ENCODE peak calls at places on chromosome 22, in nine cellular contexts. B is progenitor cell of endocrine pancreas, I is A549, C is nephron progenitor cell, S is MM.1S, Q is astrocyte of the spinal cord, W is OCI-LY7, G is osteocyte, D is astrocyte of the cerebellum. A is an unnamed sample.

GRCh38 chr22:39941661-39942060 is 18.5 kb upstream of the TMA7B start:
- DNase-seq in B (no peak), I (no peak), C (no peak), S (no peak), Q (no peak), W (no peak), G (no peak), D (no peak), A (no peak)

GRCh38 chr22:24500251-24500820 is 5.2 kb downstream of the UPB1 start:
- DNase-seq in B (no peak), I (no peak), C (no peak), S (no peak), Q (no peak), W (no peak), G (no peak), D (no peak), A (no peak)

GRCh38 chr22:36136475-36136874 is 24.1 kb downstream of the APOL3 start:
- DNase-seq in B (no peak), I (no peak), C (no peak), S (no peak), Q (peak), W (no peak), G (no peak), D (no peak), A (no peak)

GRCh38 chr22:29306830-29307657 is 594 bp downstream of the GAS2L1 start:
- DNase-seq in B (peak), I (peak), C (peak), S (peak), Q (peak), W (no peak), G (peak), D (no peak), A (no peak)

GRCh38 chr22:24954114-24954463 is 1.6 kb downstream of the KIAA1671 start:
- DNase-seq in B (no peak), I (no peak), C (no peak), S (no peak), Q (no peak), W (no peak), G (no peak), D (no peak), A (no peak)

GRCh38 chr22:48737461-48738203 is 1090.0 kb downstream of the BRD1 start:
- DNase-seq in B (no peak), I (no peak), C (no peak), S (no peak), Q (no peak), W (no peak), G (no peak), D (no peak), A (no peak)

GRCh38 chr22:35465109-35465701 is 65.3 kb downstream of the MCM5 start:
- DNase-seq in B (no peak), I (no peak), C (no peak), S (no peak), Q (no peak), W (no peak), G (no peak), D (no peak), A (no peak)

GRCh38 chr22:50456466-50457234 is 18.2 kb downstream of the SBF1 start:
- DNase-seq in B (no peak), I (no peak), C (no peak), S (no peak), Q (no peak), W (no peak), G (no peak), D (no peak), A (no peak)

GRCh38 chr22:22700631-22701030 is 56.2 kb downstream of the GGTLC2 start:
- DNase-seq in B (no peak), I (no peak), C (no peak), S (no peak), Q (no peak), W (no peak), G (no peak), D (no peak), A (no peak)

GRCh38 chr22:22945195-22945594 is 57.6 kb downstream of the IGLL5 start:
- DNase-seq in B (no peak), I (no peak), C (no peak), S (no peak), Q (no peak), W (no peak), G (no peak), D (no peak), A (no peak)

GRCh38 chr22:21685164-21685513 is 19.3 kb downstream of the PPIL2 start:
- DNase-seq in B (no peak), I (no peak), C (no peak), S (no peak), Q (no peak), W (no peak), G (no peak), D (no peak), A (no peak)

GRCh38 chr22:40749006-40749405 is 69.7 kb downstream of the MCHR1 start:
- DNase-seq in B (no peak), I (no peak), C (peak), S (no peak), Q (no peak), W (no peak), G (no peak), D (no peak), A (no peak)

GRCh38 chr22:47308886-47309285 is 546.4 kb downstream of the TBC1D22A start:
- DNase-seq in B (no peak), I (no peak), C (no peak), S (no peak), Q (no peak), W (no peak), G (peak), D (no peak), A (no peak)

GRCh38 chr22:44133901-44134511 is 46.7 kb upstream of the PARVG start:
- DNase-seq in B (no peak), I (no peak), C (no peak), S (no peak), Q (peak), W (no peak), G (no peak), D (peak), A (no peak)

GRCh38 chr22:17217179-17217578 is 2.1 kb downstream of the ADA2 start:
- DNase-seq in B (no peak), I (no peak), C (no peak), S (peak), Q (no peak), W (peak), G (no peak), D (no peak), A (no peak)

GRCh38 chr22:17218341-17218740 is 894 bp downstream of the ADA2 start:
- DNase-seq in B (no peak), I (no peak), C (no peak), S (no peak), Q (no peak), W (no peak), G (no peak), D (no peak), A (no peak)

GRCh38 chr22:17214416-17215043 is 4.7 kb downstream of the ADA2 start:
- DNase-seq in B (no peak), I (no peak), C (no peak), S (no peak), Q (no peak), W (no peak), G (no peak), D (no peak), A (no peak)

DNA sequence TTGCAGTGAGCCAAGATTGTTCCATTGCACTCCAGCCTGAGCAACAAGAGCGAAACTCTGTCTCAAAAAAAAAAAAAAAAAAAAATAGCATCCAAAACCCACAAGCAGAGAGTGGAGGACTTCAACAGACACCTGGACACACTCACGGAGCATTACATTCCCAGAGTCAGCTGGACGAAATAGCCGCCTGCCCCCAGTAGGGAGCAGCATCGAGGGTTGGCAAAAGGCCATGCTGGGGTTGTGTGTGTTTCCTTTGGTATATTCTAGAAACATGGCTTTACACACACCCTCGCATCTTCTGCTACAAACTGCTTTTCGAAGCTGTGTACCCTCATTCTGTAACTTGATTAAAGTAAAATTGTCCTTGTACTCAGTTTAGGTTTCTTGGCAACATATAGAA is 5.3 kb downstream of the ADA2 start:
- DNase-seq in B (no peak), I (no peak), C (peak), S (peak), Q (peak), W (peak), G (no peak), D (no peak), A (no peak)
- TF ChIP-seq CTCF in B (peak), I (no peak), C (peak), S (peak), Q (peak), W (peak), G (peak), D (peak), A (no peak)

GRCh38 chr22:27029584-27030130 is 372.3 kb downstream of the MIAT start:
- DNase-seq in B (no peak), I (no peak), C (no peak), S (no peak), Q (no peak), W (no peak), G (no peak), D (no peak), A (no peak)
- TF ChIP-seq CTCF in B (no peak), I (no peak), C (no peak), S (no peak), Q (no peak), W (no peak), G (no peak), D (no peak), A (no peak)

GRCh38 chr22:38494939-38495338 is 11.2 kb downstream of the DDX17 start:
- DNase-seq in B (no peak), I (no peak), C (no peak), S (no peak), Q (no peak), W (no peak), G (no peak), D (no peak), A (no peak)
- TF ChIP-seq CTCF in B (no peak), I (no peak), C (no peak), S (no peak), Q (peak), W (no peak), G (no peak), D (no peak), A (no peak)

GRCh38 chr22:46031965-46032851 is 55.2 kb upstream of the WNT7B start:
- DNase-seq in B (no peak), I (no peak), C (no peak), S (no peak), Q (no peak), W (no peak), G (no peak), D (no peak), A (peak)

GRCh38 chr22:46031066-46031465 is 54.1 kb upstream of the WNT7B start:
- DNase-seq in B (no peak), I (no peak), C (no peak), S (no peak), Q (no peak), W (no peak), G (no peak), D (no peak), A (peak)

GRCh38 chr22:46030241-46030880 is 53.4 kb upstream of the WNT7B start:
- DNase-seq in B (no peak), I (no peak), C (no peak), S (no peak), Q (no peak), W (no peak), G (no peak), D (no peak), A (peak)

GRCh38 chr22:46029574-46030200 is 52.7 kb upstream of the WNT7B start:
- DNase-seq in B (no peak), I (no peak), C (no peak), S (no peak), Q (no peak), W (no peak), G (no peak), D (no peak), A (peak)

GRCh38 chr22:46031561-46031960 is 54.6 kb upstream of the WNT7B start:
- DNase-seq in B (no peak), I (no peak), C (no peak), S (no peak), Q (no peak), W (no peak), G (no peak), D (no peak), A (peak)
- TF ChIP-seq CTCF in B (no peak), I (no peak), C (no peak), S (no peak), Q (no peak), W (no peak), G (no peak), D (no peak), A (no peak)

A was measured in omental fat pad.